ENCODE peak calls at places on chromosomes 12 and 14, in seven cellular contexts. H, F, Z, E, S, J and N are unnamed samples.

GRCh38 chr14:98252819-98253218 is 1019.2 kb downstream of the BCL11B start:
- DNase-seq in S (no peak), E (no peak), J (no peak), H (no peak), Z (no peak), F (no peak), N (no peak)

GRCh38 chr12:104263580-104264358 is 39.8 kb upstream of the EID3 start:
- DNase-seq in E (no peak), S (no peak), Z (peak; percentile 16), H (no peak), F (no peak), J (no peak), N (no peak)

GRCh38 chr14:73166399-73166798 is 30.1 kb downstream of the PSEN1 start:
- DNase-seq in H (no peak), S (no peak), Z (no peak), J (no peak), E (no peak), F (no peak), N (no peak)

GRCh38 chr12:116924558-116925453 is 14.1 kb downstream of the FBXW8 start:
- DNase-seq in H (peak; percentile 6), J (peak; percentile 92), Z (no peak), S (no peak), E (no peak), F (peak; percentile 45), N (peak; percentile 93)

GRCh38 chr14:28763914-28764848 is 2.4 kb upstream of the FOXG1 start:
- DNase-seq in J (no peak), H (no peak), S (peak; percentile 34), E (no peak), F (no peak), Z (peak; percentile 94), N (no peak)

GRCh38 chr14:50619569-50620141 is 48.5 kb downstream of the SAV1 start:
- DNase-seq in J (peak; percentile 62), H (no peak), Z (no peak), S (peak; percentile 44), F (no peak), E (no peak), N (peak; percentile 62)

GRCh38 chr14:32352631-32353030 is 23.5 kb downstream of the AKAP6 start:
- DNase-seq in H (no peak), J (peak; percentile 21), F (no peak), E (no peak), Z (no peak), S (no peak), N (no peak)

GRCh38 chr14:32417956-32418552 is 89.0 kb downstream of the AKAP6 start:
- DNase-seq in H (no peak), Z (no peak), J (peak; percentile 18), S (no peak), E (no peak), F (peak; percentile 62), N (peak; percentile 76)

GRCh38 chr12:117853600-117853999 is 115.2 kb downstream of the KSR2 start:
- DNase-seq in S (no peak), E (no peak), Z (peak; percentile 31), F (no peak), H (no peak), J (no peak), N (peak; percentile 52)